ENCODE peak calls at places on chromosomes 3 and 15, in ten cellular contexts. E, N, V, K, O, G, D, M, X and Z are unnamed samples. For H3K36me3, the result is how much of the 10 kb centered on the place peaks cover.

GRCh38 chr3:8650583-8651416 is 6.2 kb upstream of the SSUH2 start:
- DNase-seq in E (no peak), N (no peak), V (no peak), K (no peak), O (no peak), G (no peak), D (no peak), M (no peak), X (no peak), Z (no peak)

GRCh38 chr15:69919816-69920215 is 177.9 kb downstream of the TLE3 start:
- DNase-seq in E (no peak), N (no peak), V (peak), K (no peak), O (no peak), G (no peak), D (no peak), M (no peak), X (no peak), Z (no peak)

GRCh38 chr15:74795961-74796625 is 14.2 kb downstream of the CSK start:
- DNase-seq in E (no peak), N (no peak), V (no peak), K (no peak), O (no peak), G (no peak), D (no peak), M (no peak), X (no peak), Z (peak)

GRCh38 chr3:134795776-134796312 is 784 bp downstream of the EPHB1 start:
- DNase-seq in E (no peak), N (peak), V (peak), K (no peak), O (peak), G (no peak), D (no peak), M (no peak), X (peak), Z (no peak)

GRCh38 chr3:137105277-137105977 is 147.6 kb downstream of the IL20RB start:
- DNase-seq in E (no peak), N (no peak), V (peak), K (no peak), O (no peak), G (peak), D (peak), M (no peak), X (peak), Z (no peak)

GRCh38 chr3:184491867-184492615 is 69.5 kb upstream of the EPHB3 start:
- DNase-seq in E (peak), N (peak), V (no peak), K (no peak), O (no peak), G (peak), D (no peak), M (peak), X (no peak), Z (no peak)

GRCh38 chr3:187919535-187919934 is 174.3 kb upstream of the BCL6 start:
- DNase-seq in E (no peak), N (no peak), V (no peak), K (no peak), O (no peak), G (peak), D (no peak), M (no peak), X (no peak), Z (no peak)

GRCh38 chr3:159923961-159924360 is 64.7 kb upstream of the IL12A start:
- DNase-seq in E (no peak), N (no peak), V (no peak), K (no peak), O (no peak), G (no peak), D (no peak), M (no peak), X (no peak), Z (no peak)

GRCh38 chr3:5058463-5058862 is 63.6 kb upstream of the ARL8B start:
- DNase-seq in E (no peak), N (no peak), V (no peak), K (no peak), O (no peak), G (no peak), D (no peak), M (no peak), X (peak), Z (no peak)

GRCh38 chr15:25674948-25675347 is 188.2 kb downstream of the ATP10A start:
- DNase-seq in E (peak), N (no peak), V (no peak), K (no peak), O (no peak), G (no peak), D (no peak), M (peak), X (no peak), Z (no peak)

GRCh38 chr15:57415559-57415958 is 39.3 kb downstream of the CGNL1 start:
- DNase-seq in E (peak), N (no peak), V (no peak), K (no peak), O (no peak), G (no peak), D (no peak), M (no peak), X (no peak), Z (no peak)

GRCh38 chr3:127014536-127015281 is 31.8 kb downstream of the PLXNA1 start:
- DNase-seq in E (no peak), N (no peak), V (no peak), K (no peak), O (no peak), G (no peak), D (no peak), M (no peak), X (no peak), Z (no peak)

GRCh38 chr3:15982667-15983145 is 184.9 kb upstream of the ANKRD28 start:
- DNase-seq in E (no peak), N (no peak), V (no peak), K (no peak), O (no peak), G (no peak), D (peak), M (no peak), X (peak), Z (no peak)

GRCh38 chr3:45688194-45688881 is 858 bp upstream of the SACM1L start:
- DNase-seq in E (no peak), N (no peak), V (peak), K (peak), O (no peak), G (no peak), D (no peak), M (peak), X (no peak), Z (peak)

GRCh38 chr3:69579527-69580165 is 159.6 kb upstream of the MITF start:
- DNase-seq in E (no peak), N (no peak), V (no peak), K (no peak), O (no peak), G (no peak), D (no peak), M (no peak), X (no peak), Z (no peak)

GRCh38 chr3:135905058-135905724 is 60.3 kb upstream of the PPP2R3A start:
- DNase-seq in E (no peak), N (no peak), V (peak), K (no peak), O (no peak), G (no peak), D (no peak), M (no peak), X (peak), Z (no peak)

GRCh38 chr3:188788621-188789081 is 383.1 kb upstream of the TPRG1 start:
- DNase-seq in E (no peak), N (no peak), V (peak), K (no peak), O (no peak), G (peak), D (no peak), M (no peak), X (peak), Z (no peak)

GRCh38 chr15:96294766-96295165 is 35.7 kb upstream of the NR2F2 start:
- DNase-seq in E (no peak), N (no peak), V (no peak), K (no peak), O (no peak), G (no peak), D (no peak), M (no peak), X (no peak), Z (no peak)

GRCh38 chr3:129723558-129724324 is 117.3 kb upstream of the PLXND1 start:
- DNase-seq in E (no peak), N (peak), V (peak), K (peak), O (no peak), G (no peak), D (no peak), M (peak), X (peak), Z (no peak)

GRCh38 chr3:187973977-187974856 is 179.7 kb upstream of the LPP start:
- DNase-seq in E (no peak), N (no peak), V (no peak), K (no peak), O (no peak), G (no peak), D (no peak), M (no peak), X (no peak), Z (peak)

GRCh38 chr15:93382196-93382820 is 293.3 kb upstream of the RGMA start:
- DNase-seq in E (no peak), N (no peak), V (no peak), K (peak), O (no peak), G (no peak), D (no peak), M (no peak), X (no peak), Z (no peak)

GRCh38 chr3:109806929-109807328 is 469.6 kb upstream of the DPPA4 start:
- DNase-seq in E (no peak), N (no peak), V (peak), K (no peak), O (no peak), G (peak), D (no peak), M (no peak), X (peak), Z (no peak)

GRCh38 chr15:82135645-82136044 is 89.8 kb upstream of the MEX3B start:
- DNase-seq in E (no peak), N (no peak), V (no peak), K (no peak), O (no peak), G (no peak), D (no peak), M (no peak), X (no peak), Z (no peak)

GRCh38 chr15:64695571-64695992 is 79.8 kb downstream of the RBPMS2 start:
- DNase-seq in E (no peak), N (no peak), V (no peak), K (no peak), O (no peak), G (no peak), D (no peak), M (peak), X (no peak), Z (peak)

GRCh38 chr3:115660646-115661442 is 37.5 kb downstream of the GAP43 start:
- DNase-seq in E (peak), N (no peak), V (no peak), K (no peak), O (no peak), G (no peak), D (no peak), M (no peak), X (no peak), Z (no peak)

GRCh38 chr3:125115640-125116039 is 59.8 kb upstream of the HEG1 start:
- DNase-seq in E (peak), N (no peak), V (no peak), K (no peak), O (no peak), G (no peak), D (no peak), M (no peak), X (no peak), Z (no peak)

GRCh38 chr3:55662683-55663082 is 175.6 kb upstream of the WNT5A start:
- DNase-seq in E (no peak), N (no peak), V (no peak), K (no peak), O (no peak), G (no peak), D (no peak), M (no peak), X (peak), Z (no peak)

GRCh38 chr3:189148090-189148507 is 23.7 kb upstream of the TPRG1 start:
- DNase-seq in E (peak), N (peak), V (peak), K (peak), O (no peak), G (peak), D (no peak), M (peak), X (peak), Z (peak)

GRCh38 chr3:113218011-113218678 is 6.8 kb downstream of the BOC start:
- DNase-seq in E (no peak), N (no peak), V (no peak), K (no peak), O (no peak), G (no peak), D (no peak), M (no peak), X (no peak), Z (no peak)

GRCh38 chr3:10085738-10086137 is 22.3 kb downstream of the FANCD2OS start:
- DNase-seq in E (no peak), N (no peak), V (no peak), K (no peak), O (no peak), G (no peak), D (no peak), M (no peak), X (peak), Z (no peak)

GRCh38 chr15:39589815-39590644 is 9.2 kb downstream of the THBS1 start:
- DNase-seq in E (no peak), N (no peak), V (no peak), K (no peak), O (no peak), G (no peak), D (no peak), M (peak), X (no peak), Z (no peak)
- H3K36me3 ChIP-seq in E (half or more), N (under half), V (under half), K (under half), O (under half), G (under half), D (under half), M (half or more), X (half or more), Z (under half)

GRCh38 chr3:53234130-53234840 is 21.5 kb downstream of the TKT start:
- DNase-seq in E (no peak), N (no peak), V (no peak), K (no peak), O (peak), G (no peak), D (no peak), M (no peak), X (no peak), Z (no peak)

GRCh38 chr3:53231532-53232511 is 24.0 kb downstream of the TKT start:
- DNase-seq in E (no peak), N (no peak), V (no peak), K (no peak), O (no peak), G (no peak), D (no peak), M (no peak), X (no peak), Z (peak)

GRCh38 chr3:53234841-53235232 is 21.0 kb downstream of the TKT start:
- DNase-seq in E (no peak), N (no peak), V (no peak), K (no peak), O (peak), G (no peak), D (no peak), M (no peak), X (no peak), Z (no peak)

GRCh38 chr3:53230789-53231188 is 25.0 kb downstream of the TKT start:
- DNase-seq in E (no peak), N (no peak), V (no peak), K (no peak), O (no peak), G (no peak), D (no peak), M (no peak), X (no peak), Z (no peak)

DNA sequence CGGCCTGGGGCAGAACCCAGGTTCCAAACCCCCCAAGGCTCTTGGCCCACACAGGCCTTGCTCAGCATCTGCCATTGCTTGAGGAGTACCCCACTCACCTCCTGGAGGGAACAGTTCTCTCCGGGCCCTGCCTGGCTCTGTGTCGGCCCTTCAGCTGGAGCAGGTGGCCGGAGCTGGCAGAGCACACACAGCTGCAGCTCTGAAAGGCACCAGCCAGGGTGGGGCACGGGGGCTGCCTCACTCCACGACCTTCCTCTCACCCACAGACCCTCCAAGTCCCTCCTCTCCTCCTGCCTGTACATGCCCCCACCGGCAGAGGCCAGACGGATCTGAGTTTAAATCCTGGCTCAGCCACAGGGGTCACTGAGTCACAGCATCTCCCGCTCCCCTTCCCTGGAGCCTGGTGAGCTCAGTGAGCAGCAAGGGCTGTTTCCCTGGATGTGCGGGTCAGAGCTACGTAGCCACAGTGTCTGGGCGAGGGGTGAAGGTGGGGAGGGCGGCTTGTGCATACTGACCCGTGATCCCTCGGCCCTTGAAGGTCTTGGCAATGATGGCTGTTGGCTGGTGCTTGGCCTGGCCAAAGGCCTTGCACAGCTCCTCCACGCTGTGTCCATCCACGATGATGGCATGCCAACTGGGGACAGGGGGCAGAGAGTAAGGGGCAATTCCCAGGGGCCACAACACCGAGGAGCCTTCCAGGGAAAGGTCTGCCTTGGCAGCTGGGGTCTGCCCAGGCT is 23.0 kb downstream of the TKT start:
- DNase-seq in E (no peak), N (no peak), V (no peak), K (no peak), O (no peak), G (no peak), D (no peak), M (no peak), X (no peak), Z (no peak)
- H3K27ac ChIP-seq in E (no peak), N (peak), V (no peak), K (no peak), O (no peak), G (no peak), D (no peak), M (no peak), X (no peak), Z (no peak)

GRCh38 chr3:133412511-133413165 is 12.8 kb downstream of the BFSP2 start:
- DNase-seq in E (no peak), N (no peak), V (no peak), K (no peak), O (no peak), G (no peak), D (no peak), M (no peak), X (no peak), Z (no peak)
- H3K4me3 ChIP-seq in E (no peak), N (no peak), V (no peak), K (no peak), O (no peak), G (no peak), D (peak), M (no peak), X (no peak), Z (no peak)

DNA sequence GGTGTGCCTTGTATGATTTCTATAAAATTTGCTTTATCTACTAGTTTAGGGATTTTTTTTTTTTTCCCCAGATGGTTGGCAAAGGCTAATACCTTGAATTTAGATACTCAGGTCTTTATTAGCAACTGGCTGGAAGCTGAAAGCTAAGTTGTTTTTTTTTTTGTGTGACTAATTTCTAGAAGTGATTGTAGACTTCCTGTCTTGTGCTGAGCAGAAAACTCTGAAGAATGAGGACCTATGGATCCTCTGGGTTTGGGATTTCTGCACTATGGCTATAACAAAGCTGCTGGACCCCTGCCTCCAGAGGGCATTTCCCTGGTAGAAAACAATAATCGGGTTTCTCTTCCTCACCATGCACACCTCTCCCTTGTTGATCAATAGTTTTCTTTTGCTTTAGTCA is 10.0 kb downstream of the ARIH2 start:
- DNase-seq in E (no peak), N (no peak), V (no peak), K (no peak), O (no peak), G (no peak), D (no peak), M (no peak), X (peak), Z (no peak)
- H3K36me3 ChIP-seq in E (under half), N (under half), V (under half), K (under half), O (under half), G (under half), D (under half), M (under half), X (under half), Z (under half)

DNA sequence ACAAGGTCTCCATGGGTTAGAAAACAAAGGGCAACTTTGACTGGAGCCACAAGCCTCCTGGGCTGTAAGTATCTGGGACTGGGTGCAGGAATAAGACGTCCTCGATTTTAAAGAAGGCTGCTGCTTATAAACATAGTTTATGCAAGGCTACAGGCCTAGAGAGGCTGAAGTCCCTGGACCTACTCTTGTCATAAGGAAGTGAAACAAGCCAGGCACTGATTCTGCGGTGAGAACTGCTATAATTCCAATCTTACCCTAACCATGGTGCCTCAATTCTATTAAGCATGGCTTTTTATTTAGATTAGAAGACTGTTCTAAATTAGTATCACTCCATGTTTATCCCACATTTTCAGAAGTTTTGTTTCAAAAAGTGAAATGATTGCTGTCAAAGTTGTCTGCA is 777.6 kb downstream of the PLOD2 start:
- DNase-seq in E (no peak), N (no peak), V (no peak), K (no peak), O (no peak), G (no peak), D (no peak), M (no peak), X (no peak), Z (no peak)
- H3K27ac ChIP-seq in E (no peak), N (no peak), V (no peak), K (no peak), O (no peak), G (no peak), D (no peak), M (no peak), X (no peak), Z (no peak)

GRCh38 chr3:63966871-63967270 is 54.7 kb upstream of the SCAANT1 start:
- DNase-seq in E (no peak), N (no peak), V (peak), K (no peak), O (no peak), G (no peak), D (no peak), M (peak), X (no peak), Z (peak)

GRCh38 chr3:63969866-63970265 is 53.4 kb downstream of the PSMD6 start:
- DNase-seq in E (no peak), N (no peak), V (no peak), K (no peak), O (no peak), G (no peak), D (no peak), M (no peak), X (no peak), Z (no peak)

GRCh38 chr3:63966007-63966406 is 53.8 kb upstream of the SCAANT1 start:
- DNase-seq in E (no peak), N (no peak), V (no peak), K (no peak), O (no peak), G (no peak), D (no peak), M (no peak), X (no peak), Z (no peak)

GRCh38 chr3:63968612-63969350 is 54.5 kb downstream of the PSMD6 start:
- DNase-seq in E (no peak), N (no peak), V (no peak), K (no peak), O (no peak), G (no peak), D (no peak), M (no peak), X (peak), Z (no peak)

GRCh38 chr3:63967675-63968611 is 55.4 kb downstream of the PSMD6 start:
- DNase-seq in E (no peak), N (no peak), V (no peak), K (peak), O (no peak), G (peak), D (no peak), M (peak), X (peak), Z (peak)
- H3K4me3 ChIP-seq in E (peak), N (no peak), V (no peak), K (no peak), O (peak), G (peak), D (no peak), M (peak), X (peak), Z (peak)